ENCODE peak calls at places on chromosomes 4 and X, in six cellular contexts. U, X, F, I, Y and J are unnamed samples.

GRCh38 chr4:15963001-15963451 is at the start of gene FGFBP2:
- DNase-seq in U (peak; percentile 66), X (no peak), F (no peak), I (peak; percentile 42), Y (peak; percentile 36), J (peak; percentile 36)

GRCh38 chrX:113726898-113727297 is 857.0 kb upstream of the HTR2C start:
- DNase-seq in U (no peak), X (no peak), F (no peak), I (no peak), Y (no peak), J (no peak)

GRCh38 chrX:74147439-74147838 is 156.5 kb upstream of the ZCCHC13 start:
- DNase-seq in U (no peak), X (no peak), F (no peak), I (no peak), Y (no peak), J (no peak)

GRCh38 chrX:103794117-103794516 is 17.5 kb downstream of the PLP1 start:
- DNase-seq in U (no peak), X (no peak), F (no peak), I (no peak), Y (no peak), J (no peak)

GRCh38 chr4:4782969-4783368 is 76.5 kb upstream of the MSX1 start:
- DNase-seq in U (peak; percentile 35), X (no peak), F (no peak), I (no peak), Y (no peak), J (peak; percentile 45)

GRCh38 chr4:145821771-145822170 is 116.9 kb downstream of the ZNF827 start:
- DNase-seq in U (no peak), X (no peak), F (no peak), I (no peak), Y (no peak), J (no peak)

GRCh38 chr4:38406243-38406642 is 257.8 kb upstream of the KLF3 start:
- DNase-seq in U (no peak), X (no peak), F (no peak), I (no peak), Y (no peak), J (no peak)

GRCh38 chr4:104973708-104974107 is 173.0 kb upstream of the TET2 start:
- DNase-seq in U (no peak), X (no peak), F (no peak), I (no peak), Y (no peak), J (no peak)

GRCh38 chrX:42680651-42681050 is 97.3 kb downstream of the PPP1R2C start:
- DNase-seq in U (peak; percentile 3), X (no peak), F (no peak), I (no peak), Y (no peak), J (peak; percentile 63)

GRCh38 chr4:160352637-160353036 is 1249.8 kb downstream of the RAPGEF2 start:
- DNase-seq in U (no peak), X (no peak), F (no peak), I (no peak), Y (no peak), J (no peak)

GRCh38 chrX:148722966-148723365 is 222.5 kb downstream of the AFF2 start:
- DNase-seq in U (no peak), X (no peak), F (no peak), I (no peak), Y (no peak), J (no peak)

GRCh38 chr4:73674451-73674919 is 54.2 kb upstream of the RASSF6 start:
- DNase-seq in U (no peak), X (no peak), F (no peak), I (no peak), Y (no peak), J (no peak)

GRCh38 chr4:7108046-7108625 is 40.3 kb upstream of the GRPEL1 start:
- DNase-seq in U (no peak), X (no peak), F (no peak), I (no peak), Y (no peak), J (no peak)

GRCh38 chr4:133147922-133148689 is 988 bp upstream of the PCDH10 start:
- DNase-seq in U (peak; percentile 75), X (no peak), F (no peak), I (no peak), Y (no peak), J (no peak)

GRCh38 chrX:9708923-9709553 is 56.6 kb downstream of the GPR143 start:
- DNase-seq in U (peak; percentile 75), X (peak; percentile 55), F (peak; percentile 43), I (peak; percentile 78), Y (peak; percentile 37), J (peak; percentile 70)

GRCh38 chr4:32148120-32148666 is 1428.0 kb downstream of the PCDH7 start:
- DNase-seq in U (peak; percentile 22), X (no peak), F (no peak), I (no peak), Y (no peak), J (peak; percentile 84)